ENCODE peak calls at places on chromosome 4, in six cellular contexts. V, N, M, B, I and J are unnamed samples.

GRCh38 chr4:7763788-7764187 is 175.9 kb downstream of the AFAP1 start:
- DNase-seq in B (no peak), N (no peak), I (no peak), V (no peak), M (no peak), J (no peak)

GRCh38 chr4:153602758-153603157 is 81.3 kb upstream of the TLR2 start:
- DNase-seq in V (no peak), B (no peak), N (no peak), M (no peak), I (no peak), J (no peak)

GRCh38 chr4:77349361-77349760 is 192.4 kb downstream of the CCNG2 start:
- DNase-seq in N (no peak), B (no peak), M (no peak), V (no peak), I (no peak), J (no peak)

GRCh38 chr4:99886146-99886545 is 8.1 kb downstream of the LAMTOR3 start:
- DNase-seq in V (no peak), I (no peak), B (no peak), M (no peak), N (no peak), J (no peak)

GRCh38 chr4:139718833-139719232 is 53.2 kb downstream of the MGST2 start:
- DNase-seq in N (no peak), V (no peak), I (no peak), M (no peak), B (no peak), J (no peak)

GRCh38 chr4:19807505-19807904 is 444.2 kb upstream of the SLIT2 start:
- DNase-seq in M (no peak), V (no peak), B (no peak), N (no peak), I (no peak), J (no peak)

GRCh38 chr4:148261861-148262260 is 180.4 kb downstream of the NR3C2 start:
- DNase-seq in N (no peak), B (no peak), I (no peak), V (no peak), M (no peak), J (no peak)

GRCh38 chr4:47533689-47534347 is 48.7 kb downstream of the ATP10D start:
- DNase-seq in V (no peak), N (no peak), I (no peak), B (no peak), M (no peak), J (no peak)

GRCh38 chr4:73836373-73837269 is at the start of gene CXCL6:
- DNase-seq in V (peak), N (no peak), I (peak), M (peak), B (peak), J (peak)

GRCh38 chr4:1516881-1517480 is 110.7 kb upstream of the NKX1-1 start:
- DNase-seq in B (no peak), N (no peak), M (no peak), V (peak), I (no peak), J (no peak)

GRCh38 chr4:185304541-185304940 is 91.2 kb downstream of the LRP2BP start:
- DNase-seq in I (no peak), M (no peak), N (no peak), V (no peak), B (no peak), J (no peak)

GRCh38 chr4:54097152-54097551 is 2.8 kb upstream of the GSX2 start:
- DNase-seq in I (no peak), M (no peak), B (no peak), V (no peak), N (no peak), J (no peak)

GRCh38 chr4:29861307-29861706 is 858.9 kb upstream of the PCDH7 start:
- DNase-seq in M (no peak), V (no peak), N (no peak), I (no peak), B (no peak), J (no peak)

DNA sequence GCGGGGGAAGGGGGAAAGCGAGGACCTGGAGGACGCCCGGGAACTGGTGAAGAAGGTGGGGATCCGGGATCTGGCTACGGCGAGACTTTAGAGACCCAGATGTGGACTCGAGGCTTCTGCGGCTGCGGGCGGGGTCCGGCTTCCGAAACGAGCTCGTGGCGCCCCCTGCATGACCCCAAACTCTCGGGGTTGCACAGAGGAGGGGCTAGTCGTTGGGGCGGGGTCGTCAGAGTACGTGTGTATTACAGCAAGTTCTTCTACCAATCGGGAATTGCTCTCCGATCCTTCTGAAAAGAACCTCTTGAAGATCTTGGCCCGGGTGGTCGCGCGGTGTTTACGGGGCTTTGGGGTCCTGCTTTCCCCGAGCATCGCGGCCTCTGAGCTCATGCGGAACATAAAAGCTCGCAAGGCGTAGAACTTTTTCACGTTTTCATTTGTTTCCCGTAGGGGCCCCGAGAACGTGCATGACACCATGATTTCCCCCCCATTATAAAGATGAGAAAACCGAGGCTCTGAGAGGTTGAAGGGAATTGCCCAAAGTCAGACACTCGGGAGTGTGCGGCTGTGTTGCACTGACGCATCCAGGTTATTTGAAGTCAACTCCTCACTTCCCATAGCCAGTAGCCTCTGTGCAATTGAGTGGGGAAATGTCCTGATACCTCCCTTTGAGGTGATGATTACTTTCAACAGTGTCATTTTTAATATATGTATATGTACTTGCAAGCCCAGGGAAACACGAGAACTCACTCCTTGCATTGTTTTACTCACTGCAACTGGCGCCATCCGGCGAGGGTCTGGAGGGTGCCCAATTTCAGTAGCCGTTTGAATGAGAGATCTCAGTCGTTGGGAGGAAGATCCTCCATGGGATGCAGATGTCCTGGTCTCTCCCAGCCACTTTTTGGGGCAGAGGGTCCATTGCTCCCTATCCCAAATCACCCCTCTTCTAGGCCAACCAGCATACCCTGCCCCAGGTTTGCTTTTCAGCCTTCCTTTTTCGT is at the start of gene BEND4:
- DNase-seq in V (no peak), M (no peak), N (no peak), I (no peak), B (peak), J (no peak)
- TF ChIP-seq CTCF in V (no peak), M (no peak), N (no peak), I (no peak), B (peak), J (no peak)

DNA sequence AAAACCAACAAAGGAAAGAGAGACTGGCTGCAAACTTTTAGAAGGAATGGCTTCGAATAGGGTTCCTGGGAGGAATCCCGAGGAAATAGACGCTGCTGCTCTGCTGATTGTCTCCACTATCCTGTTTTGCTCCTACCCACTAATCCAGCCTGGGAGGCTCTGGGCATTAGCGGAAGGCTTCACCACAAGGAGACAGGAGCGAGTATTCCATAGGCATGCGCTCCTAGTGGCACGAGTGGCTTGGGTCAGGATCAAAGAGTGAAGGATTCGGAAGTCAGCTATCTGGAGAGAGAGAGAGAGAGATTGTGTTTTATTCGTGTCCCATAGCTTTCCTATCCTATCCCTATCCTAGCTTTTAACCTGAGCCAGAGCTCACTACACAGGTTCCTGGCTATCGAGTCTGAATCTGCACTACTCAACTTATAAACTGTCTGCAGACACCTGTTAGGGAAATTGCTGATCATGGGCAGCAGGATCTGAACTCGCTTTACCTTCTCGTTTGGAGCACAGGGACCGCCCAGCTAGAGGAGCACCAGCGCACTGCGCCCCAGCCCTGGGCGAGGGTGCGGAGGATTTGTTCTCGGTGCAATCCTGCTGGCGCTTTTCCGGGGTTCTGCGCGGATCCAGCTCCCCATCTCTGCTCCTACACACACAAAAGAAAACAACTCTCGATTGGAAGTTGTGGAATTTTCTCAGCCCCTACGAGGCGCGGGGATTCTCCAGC is 740 bp upstream of the NPY2R start:
- DNase-seq in I (no peak), B (peak), V (no peak), M (no peak), N (no peak), J (no peak)
- TF ChIP-seq CTCF in I (no peak), B (peak), V (no peak), M (no peak), N (no peak), J (no peak)

DNA sequence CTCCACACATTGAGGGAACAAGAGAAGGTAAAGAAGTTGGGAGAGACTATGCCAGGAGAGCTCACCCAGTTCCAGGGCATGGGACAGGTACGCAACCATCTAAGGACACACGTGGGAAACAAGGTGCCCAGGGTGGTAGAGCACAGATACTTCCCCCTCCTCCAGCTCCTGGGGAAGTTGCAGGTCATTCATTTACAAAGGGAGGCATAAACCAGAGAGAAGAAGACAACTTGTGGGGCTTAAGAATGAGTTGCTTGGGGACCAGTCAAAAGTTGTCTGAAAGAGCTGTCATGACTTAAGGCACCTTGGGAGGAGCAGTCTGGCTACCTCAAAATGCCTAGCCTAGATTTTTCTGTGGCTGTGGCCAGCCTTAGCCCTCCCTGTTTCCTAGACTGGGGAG is 186.2 kb downstream of the PTTG2 start:
- DNase-seq in N (no peak), V (no peak), M (no peak), B (no peak), I (peak), J (no peak)
- TF ChIP-seq CTCF in N (no peak), V (no peak), M (no peak), B (no peak), I (no peak), J (no peak)

DNA sequence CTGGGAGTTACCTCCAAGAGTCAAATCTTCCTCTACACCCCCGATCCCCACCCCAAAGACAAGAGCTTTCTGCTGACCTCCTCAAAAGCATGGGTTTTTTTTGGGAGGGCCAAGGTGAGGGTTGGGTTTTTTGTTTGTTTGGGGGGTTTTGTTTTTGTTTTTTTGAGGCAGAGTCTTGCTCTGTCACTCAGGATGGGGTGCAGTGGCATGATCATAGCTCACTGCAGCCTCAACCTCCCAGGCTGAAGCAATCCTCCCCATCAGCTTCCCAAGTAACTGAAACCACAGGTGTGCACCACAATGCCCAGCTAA is 18.7 kb upstream of the WFS1 start:
- DNase-seq in B (no peak), M (no peak), N (no peak), I (no peak), V (no peak), J (no peak)
- TF ChIP-seq CTCF in B (no peak), M (no peak), N (no peak), I (no peak), V (no peak), J (no peak)

DNA sequence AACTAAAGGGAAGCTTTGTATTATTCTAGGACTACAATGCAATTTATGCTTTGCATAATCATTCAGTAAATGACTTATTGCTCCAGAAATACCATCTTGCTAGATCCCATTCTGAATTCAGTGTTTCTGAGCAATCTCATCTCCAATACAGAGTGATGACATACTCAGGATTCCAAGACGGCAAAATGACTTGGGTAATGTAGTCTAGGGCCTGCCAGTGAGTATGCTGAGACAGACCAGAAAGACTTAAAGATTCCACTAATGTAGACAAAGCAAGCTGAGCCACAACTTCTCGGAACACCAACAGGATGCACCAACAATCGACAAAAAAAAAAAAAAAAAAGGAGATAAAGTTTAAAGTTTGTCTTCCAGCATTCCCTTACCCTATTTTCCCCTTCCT is 939 bp upstream of the SEC24B start:
- DNase-seq in I (no peak), B (peak), N (no peak), V (no peak), M (no peak), J (no peak)
- TF ChIP-seq CTCF in I (no peak), B (no peak), N (no peak), V (no peak), M (no peak), J (no peak)

DNA sequence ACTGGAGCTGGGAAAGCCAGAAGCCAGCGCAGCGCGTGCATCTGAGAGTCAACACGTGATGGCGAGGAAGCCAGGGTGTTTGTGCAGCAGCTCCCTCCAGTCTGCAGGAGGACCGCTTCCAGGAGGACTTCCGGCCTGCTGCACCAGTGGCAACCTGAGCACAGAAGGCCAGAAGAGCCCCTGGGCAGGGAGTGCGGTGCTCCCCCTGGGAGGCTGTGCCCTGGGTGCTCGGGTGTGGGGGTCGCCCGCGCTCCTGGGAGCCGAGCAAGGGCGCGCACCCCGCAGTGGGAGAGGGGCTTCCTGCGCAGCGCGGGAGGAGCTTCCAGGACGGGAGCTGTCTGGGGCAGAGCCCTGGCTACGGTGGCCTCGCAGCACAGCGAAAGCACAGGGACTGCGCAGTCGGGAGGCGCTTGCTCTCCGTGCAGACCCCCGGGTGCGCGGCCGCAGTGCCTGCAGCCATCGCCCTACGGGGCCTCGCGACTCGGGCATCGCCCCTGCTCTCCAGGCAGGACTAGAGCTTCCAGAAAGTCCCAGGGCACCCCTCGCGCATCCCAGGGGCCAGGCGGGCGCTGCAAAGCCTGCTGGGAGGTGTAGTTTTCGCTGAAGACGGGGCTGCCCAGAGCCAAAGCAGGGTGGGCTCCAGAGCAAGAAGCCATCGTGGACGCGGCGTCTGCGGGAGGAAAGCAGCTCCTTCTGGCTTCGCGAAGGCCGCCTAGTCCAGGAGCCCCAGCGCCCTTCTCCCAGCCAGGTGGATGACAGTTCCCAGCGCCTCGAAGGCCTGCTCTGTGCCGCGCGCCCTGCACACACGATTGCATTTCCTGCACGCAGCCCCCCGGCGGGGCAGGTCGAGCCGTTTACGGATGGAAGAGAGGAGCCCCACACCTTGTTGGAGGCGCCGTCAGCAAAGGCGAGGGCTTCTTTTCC is 24.1 kb upstream of the WFS1 start:
- DNase-seq in I (no peak), M (no peak), B (peak), N (no peak), V (no peak), J (no peak)
- TF ChIP-seq CTCF in I (no peak), M (no peak), B (no peak), N (no peak), V (no peak), J (no peak)

GRCh38 chr4:39697740-39698423 is at the start of gene UBE2K:
- DNase-seq in I (peak), B (peak), N (peak), M (peak), V (peak), J (peak)
- TF ChIP-seq CTCF in I (no peak), B (no peak), N (no peak), M (no peak), V (no peak), J (no peak)

GRCh38 chr4:158997660-158998349 is 105.1 kb upstream of the RAPGEF2 start:
- DNase-seq in B (no peak), I (no peak), N (no peak), V (no peak), M (no peak), J (no peak)
- TF ChIP-seq CTCF in B (no peak), I (no peak), N (no peak), V (no peak), M (no peak), J (no peak)

GRCh38 chr4:98506462-98507132 is 151.8 kb downstream of the TSPAN5 start:
- DNase-seq in N (no peak), M (no peak), V (no peak), I (no peak), B (peak), J (no peak)
- TF ChIP-seq CTCF in N (no peak), M (no peak), V (no peak), I (no peak), B (peak), J (no peak)